ENCODE peak calls at places on chromosomes 4 and X, in four cellular contexts. H is activated CD4-positive, alpha-beta T cell treated with anti-CD3 and anti-CD28 coated beads, Interleukin-2, amount 50 U/mL, for 48 hours; W is esophagus squamous epithelium; G is ELR. Y is an unnamed sample.

GRCh38 chr4:122045533-122045932 is 93.7 kb upstream of the TRPC3 start:
- DNase-seq in W (no peak), G (peak), H (no peak), Y (no peak)

GRCh38 chrX:26788402-26788998 is 572.5 kb downstream of the MAGEB5 start:
- DNase-seq in H (no peak), G (no peak), W (no peak), Y (no peak)

GRCh38 chr4:77104405-77105292 is 28.9 kb upstream of the CCNI start:
- DNase-seq in G (peak), W (no peak), H (no peak), Y (peak)

GRCh38 chrX:69808375-69808774 is 192.5 kb downstream of the EDA start:
- DNase-seq in W (no peak), H (peak), G (no peak), Y (no peak)

GRCh38 chr4:127698789-127699200 is 31.4 kb upstream of the SLC25A31 start:
- DNase-seq in G (peak), W (no peak), H (no peak), Y (no peak)

GRCh38 chrX:21167028-21167427 is 207.2 kb upstream of the CNKSR2 start:
- DNase-seq in G (no peak), W (no peak), H (no peak), Y (no peak)

GRCh38 chr4:108878781-108879180 is 115.9 kb upstream of the ETNPPL start:
- DNase-seq in H (no peak), W (no peak), G (no peak), Y (no peak)

GRCh38 chr4:122914292-122914904 is 8.0 kb downstream of the NUDT6 start:
- DNase-seq in G (peak), H (peak), W (no peak), Y (no peak)

GRCh38 chr4:95409127-95409526 is 139.6 kb downstream of the UNC5C start:
- DNase-seq in G (no peak), H (no peak), W (no peak), Y (no peak)

GRCh38 chr4:5626916-5627315 is 81.4 kb downstream of the EVC2 start:
- DNase-seq in H (no peak), G (no peak), W (no peak), Y (no peak)

Y was measured in ascending aorta.